ENCODE peak calls at places on chromosomes 6 and 20, in four cellular contexts. Y is iPS DF 6.9, Q is mammary epithelial cell, P is small intestine. T is an unnamed sample. For H3K9me3, the result is how much of the 10 kb centered on the place peaks cover.

GRCh38 chr6:48736486-48737206 is 625.6 kb upstream of the PTCHD4 start:
- DNase-seq in P (no peak), Q (peak), Y (no peak), T (peak)

GRCh38 chr6:53930330-53930729 is 135.5 kb downstream of the LRRC1 start:
- DNase-seq in Q (no peak), P (no peak), Y (no peak), T (no peak)

GRCh38 chr6:168737481-168737880 is 296.5 kb downstream of the SMOC2 start:
- DNase-seq in Y (no peak), P (no peak), Q (no peak), T (no peak)

GRCh38 chr6:163179061-163179460 is 235.5 kb upstream of the QKI start:
- DNase-seq in Y (no peak), P (no peak), Q (no peak), T (no peak)

GRCh38 chr6:90650041-90650948 is 63.4 kb upstream of the MAP3K7 start:
- DNase-seq in Q (no peak), Y (no peak), P (no peak), T (no peak)

GRCh38 chr6:109292420-109292819 is 89.8 kb downstream of the CD164 start:
- DNase-seq in Q (no peak), Y (no peak), P (peak), T (no peak)

GRCh38 chr6:130026859-130027258 is 8.5 kb downstream of the L3MBTL3 start:
- DNase-seq in Q (peak), Y (no peak), P (no peak), T (no peak)

GRCh38 chr6:137734875-137735182 is 132.2 kb upstream of the TNFAIP3 start:
- DNase-seq in Q (no peak), P (no peak), Y (no peak), T (peak)

GRCh38 chr6:165117121-165117520 is 192.3 kb downstream of the C6orf118 start:
- DNase-seq in Q (no peak), P (no peak), Y (no peak), T (no peak)

GRCh38 chr6:19713411-19713810 is 123.8 kb upstream of the ID4 start:
- DNase-seq in P (no peak), Y (no peak), Q (no peak), T (no peak)

GRCh38 chr6:36245572-36246031 is 24.3 kb upstream of the PNPLA1 start:
- DNase-seq in Q (no peak), Y (peak), P (peak), T (no peak)

GRCh38 chr6:81911446-81911845 is 159.0 kb upstream of the TENT5A start:
- DNase-seq in P (no peak), Q (no peak), Y (no peak), T (no peak)

GRCh38 chr6:15879372-15880261 is 216.8 kb upstream of the DTNBP1 start:
- DNase-seq in Q (no peak), Y (no peak), P (peak), T (peak)

GRCh38 chr6:5173862-5174643 is 86.7 kb downstream of the LYRM4 start:
- DNase-seq in Q (no peak), Y (no peak), P (peak), T (no peak)

GRCh38 chr6:1667012-1667804 is 57.5 kb downstream of the FOXC1 start:
- DNase-seq in P (peak), Y (no peak), Q (no peak), T (peak)

GRCh38 chr6:28634758-28635546 is 109.3 kb downstream of the GPX5 start:
- DNase-seq in P (no peak), Y (no peak), Q (peak), T (peak)

GRCh38 chr6:116008470-116009229 is 52.0 kb downstream of the FRK start:
- DNase-seq in Q (peak), P (no peak), Y (no peak), T (peak)

GRCh38 chr6:146546440-146546839 is 2.8 kb downstream of the RAB32 start:
- DNase-seq in Y (no peak), Q (peak), P (no peak), T (peak)

GRCh38 chr6:121660277-121660676 is 224.8 kb downstream of the GJA1 start:
- DNase-seq in Y (no peak), P (no peak), Q (no peak), T (no peak)

GRCh38 chr6:46014511-46015118 is 1.0 kb downstream of the CLIC5 start:
- DNase-seq in P (peak), Y (no peak), Q (no peak), T (no peak)

GRCh38 chr6:22332726-22333125 is 35.9 kb upstream of the PRL start:
- DNase-seq in P (no peak), Y (no peak), Q (no peak), T (peak)

GRCh38 chr6:75778757-75779156 is 29.7 kb downstream of the MYO6 start:
- DNase-seq in Y (no peak), P (no peak), Q (no peak), T (no peak)

GRCh38 chr6:1384549-1385128 is 4.7 kb upstream of the FOXF2 start:
- DNase-seq in P (no peak), Y (no peak), Q (no peak), T (no peak)

GRCh38 chr6:37514377-37514776 is 14.7 kb upstream of the CCDC167 start:
- DNase-seq in Y (no peak), Q (peak), P (no peak), T (no peak)

GRCh38 chr6:163691049-163691448 is 276.5 kb downstream of the QKI start:
- DNase-seq in Q (no peak), Y (no peak), P (no peak), T (no peak)

GRCh38 chr20:50350510-50351249 is 159.5 kb upstream of the PTPN1 start:
- DNase-seq in P (no peak), Q (no peak), Y (no peak), T (no peak)

GRCh38 chr6:156695747-156696146 is 81.4 kb upstream of the ARID1B start:
- DNase-seq in Q (no peak), Y (no peak), P (no peak), T (no peak)

GRCh38 chr20:45470939-45471338 is 1.4 kb downstream of the WFDC2 start:
- DNase-seq in Q (no peak), P (no peak), Y (no peak), T (peak)

GRCh38 chr20:45467861-45468260 is 1.7 kb upstream of the WFDC2 start:
- DNase-seq in Y (no peak), Q (no peak), P (no peak), T (no peak)

GRCh38 chr20:45467172-45467571 is 2.4 kb upstream of the WFDC2 start:
- DNase-seq in Y (no peak), P (no peak), Q (no peak), T (no peak)

GRCh38 chr20:45470262-45470931 is 844 bp downstream of the WFDC2 start:
- DNase-seq in Q (no peak), P (peak), Y (no peak), T (peak)

DNA sequence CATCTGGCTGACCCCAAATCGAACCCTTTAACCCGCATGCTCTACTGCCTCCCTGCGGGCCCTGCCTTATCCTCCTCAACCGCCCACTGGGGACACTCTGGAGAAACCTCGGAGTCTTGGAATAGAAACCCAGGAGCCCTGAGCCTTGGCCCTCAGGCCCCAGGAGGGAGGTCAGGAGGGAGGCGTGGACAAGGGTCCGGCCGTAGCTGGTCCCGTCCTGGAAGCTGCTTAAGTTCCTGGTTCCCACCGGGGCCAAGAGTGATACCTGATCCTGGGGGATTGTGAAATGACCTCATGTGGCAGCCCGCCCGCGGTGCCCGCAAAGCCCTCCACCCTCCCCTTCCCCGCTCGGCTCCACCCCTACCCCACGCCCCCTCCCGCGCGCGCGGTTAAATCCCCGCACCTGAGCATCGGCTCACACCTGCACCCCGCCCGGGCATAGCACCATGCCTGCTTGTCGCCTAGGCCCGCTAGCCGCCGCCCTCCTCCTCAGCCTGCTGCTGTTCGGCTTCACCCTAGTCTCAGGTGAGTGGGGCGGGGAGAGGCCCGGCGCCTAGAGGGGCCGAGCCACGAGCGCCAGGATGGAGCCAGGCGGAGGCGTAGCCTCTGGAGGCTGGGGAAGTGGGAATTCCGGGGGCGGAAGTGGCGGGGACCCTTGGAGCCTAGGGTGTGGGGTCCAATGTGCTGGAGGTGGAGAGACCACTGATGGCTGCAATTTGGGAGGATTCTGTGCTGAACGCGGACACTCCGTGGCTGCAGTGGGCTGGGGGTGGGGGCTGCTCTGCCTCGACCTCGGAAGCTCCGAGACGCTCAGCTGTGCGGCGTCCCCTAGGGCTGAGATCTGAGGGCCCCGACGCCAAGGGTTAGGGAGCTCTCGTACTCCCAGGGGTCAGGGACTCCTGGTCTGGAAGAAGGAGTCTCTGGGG is at the start of gene WFDC2:
- DNase-seq in Y (no peak), P (peak), Q (no peak), T (no peak)
- H3K9me3 ChIP-seq in Y (under half), P (under half), Q (under half), T (under half)

GRCh38 chr6:40185486-40185885 is 251.2 kb upstream of the MOCS1 start:
- DNase-seq in P (no peak), Y (no peak), Q (no peak), T (no peak)
- H3K9me3 ChIP-seq in P (under half), Y (under half), Q (under half), T (under half)

GRCh38 chr6:140193269-140193668 is 818.8 kb upstream of the CITED2 start:
- DNase-seq in Q (no peak), Y (no peak), P (no peak), T (no peak)

GRCh38 chr6:140192018-140192417 is 817.6 kb upstream of the CITED2 start:
- DNase-seq in P (no peak), Y (no peak), Q (no peak), T (no peak)
- H3K9me3 ChIP-seq in P (under half), Y (under half), Q (under half), T (under half)

DNA sequence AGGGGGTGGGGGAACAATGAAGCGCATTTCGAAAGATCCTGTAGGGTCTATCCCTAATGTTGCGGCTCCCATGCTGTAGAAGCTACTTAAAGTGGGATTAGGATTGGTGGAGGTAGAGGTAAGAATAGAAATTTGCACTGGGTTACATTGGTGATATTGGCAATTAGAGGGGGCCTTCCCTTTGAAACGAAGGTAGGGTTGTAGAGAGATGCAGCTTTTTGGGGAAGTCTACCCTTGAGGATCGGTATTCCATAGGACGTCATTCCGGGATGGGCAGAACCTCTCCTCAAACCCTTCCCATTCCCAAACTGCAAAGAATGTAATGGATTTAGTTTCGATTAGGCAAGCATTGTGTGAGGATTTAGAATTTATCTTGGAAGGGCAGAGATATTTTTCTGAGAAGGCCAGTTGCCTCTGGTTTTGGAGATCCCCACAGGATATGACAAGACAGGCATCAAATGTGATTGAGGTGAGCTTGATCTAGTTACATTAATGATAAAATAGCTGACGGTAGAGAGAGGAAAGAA is 5.4 kb upstream of the ZNFX1 start:
- DNase-seq in P (no peak), Q (no peak), Y (no peak), T (no peak)
- H3K9me3 ChIP-seq in P (under half), Q (under half), Y (under half), T (under half)

GRCh38 chr20:60931691-60932090 is 320.4 kb upstream of the CDH4 start:
- DNase-seq in Y (no peak), Q (no peak), P (no peak), T (no peak)
- H3K9me3 ChIP-seq in Y (under half), Q (under half), P (under half), T (under half)

GRCh38 chr6:103769431-103769830 is 1090.3 kb downstream of the HACE1 start:
- DNase-seq in Y (no peak), Q (no peak), P (no peak), T (no peak)
- H3K9me3 ChIP-seq in Y (under half), Q (under half), P (under half), T (under half)

GRCh38 chr6:9431945-9432344 is 982.9 kb downstream of the TFAP2A start:
- DNase-seq in Q (no peak), Y (no peak), P (no peak), T (no peak)
- H3K9me3 ChIP-seq in Q (under half), Y (under half), P (under half), T (under half)

DNA sequence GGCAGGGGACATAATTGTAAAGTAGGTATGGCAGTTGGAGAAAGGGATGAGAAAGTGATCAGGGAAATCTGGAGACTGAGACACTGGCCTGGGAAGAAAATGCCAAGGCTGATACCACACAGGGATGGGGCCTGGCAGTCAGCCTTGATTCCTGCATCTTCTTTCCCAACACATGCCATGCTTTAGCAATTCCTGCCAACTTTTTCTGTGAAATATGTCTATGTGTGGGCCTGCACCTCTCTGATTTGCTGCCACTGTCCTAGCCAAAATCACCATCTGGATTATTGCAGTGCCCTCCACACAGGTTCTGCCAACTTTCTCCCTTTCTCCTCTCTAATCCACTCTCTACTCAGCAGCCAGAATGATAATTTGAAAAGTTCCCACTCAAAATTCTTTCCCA is 759.8 kb upstream of the CITED2 start:
- DNase-seq in P (no peak), Q (no peak), Y (no peak), T (no peak)
- H3K9me3 ChIP-seq in P (under half), Q (under half), Y (under half), T (under half)

DNA sequence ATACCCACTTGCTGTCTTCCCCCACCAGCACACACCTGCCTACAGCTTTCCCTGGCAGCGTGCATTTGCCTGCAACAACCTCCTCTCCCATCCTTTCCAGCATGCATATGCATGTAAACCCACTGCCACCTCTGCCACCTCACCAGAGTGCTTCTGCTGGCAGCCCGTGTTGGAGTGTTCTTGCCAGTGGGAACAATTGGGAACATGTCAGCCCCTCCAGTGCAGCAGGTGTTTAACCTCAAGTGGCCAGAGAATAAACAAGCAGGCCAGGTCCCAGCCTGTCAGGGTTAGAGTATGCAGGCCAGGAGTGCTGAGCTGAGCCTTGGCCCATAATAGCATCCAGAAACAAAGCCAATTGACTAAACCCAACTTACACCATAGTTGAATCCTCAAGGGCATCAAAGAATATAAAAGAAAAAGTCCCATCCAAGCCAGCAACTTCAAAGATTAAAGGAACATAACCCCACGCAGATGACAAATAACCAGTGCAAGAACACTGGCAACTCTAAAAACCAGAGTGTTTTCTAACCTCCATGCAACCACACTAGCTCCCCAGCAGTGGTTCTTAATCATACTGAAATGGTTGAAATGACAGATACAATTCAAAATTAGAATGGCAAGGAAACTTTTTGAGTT is 1212.1 kb upstream of the CITED2 start:
- DNase-seq in P (no peak), Q (no peak), Y (no peak), T (no peak)
- H3K9me3 ChIP-seq in P (under half), Q (under half), Y (under half), T (under half)

GRCh38 chr6:159421586-159421985 is 252.4 kb downstream of the FNDC1 start:
- DNase-seq in Q (no peak), P (no peak), Y (no peak), T (no peak)
- H3K9me3 ChIP-seq in Q (under half), P (under half), Y (under half), T (under half)

T was measured in adipocyte.